ENCODE peak calls at places on chromosomes 11 and 22, in ten cellular contexts. H, N, U, X, L, I, M, E, F and S are unnamed samples.

GRCh38 chr11:78080818-78081495 is 1.3 kb upstream of the NDUFC2 start:
- DNase-seq in H (no peak), N (peak; percentile 19), U (no peak), X (peak; percentile 93), L (no peak), I (no peak), M (no peak), E (peak; percentile 73), F (no peak), S (no peak)

GRCh38 chr11:29458252-29458651 is 558.6 kb downstream of the KCNA4 start:
- DNase-seq in H (no peak), N (no peak), U (no peak), X (no peak), L (no peak), I (no peak), M (no peak), E (no peak), F (no peak), S (no peak)

GRCh38 chr11:6576471-6577373 is 26.7 kb downstream of the RRP8 start:
- DNase-seq in H (no peak), N (peak; percentile 84), U (no peak), X (peak; percentile 84), L (peak; percentile 55), I (no peak), M (no peak), E (peak; percentile 68), F (peak; percentile 48), S (peak; percentile 46)

GRCh38 chr11:34860518-34860917 is 55.7 kb downstream of the APIP start:
- DNase-seq in H (no peak), N (no peak), U (no peak), X (no peak), L (no peak), I (no peak), M (no peak), E (no peak), F (no peak), S (no peak)

GRCh38 chr11:44979536-44980399 is 29.1 kb upstream of the TP53I11 start:
- DNase-seq in H (no peak), N (peak; percentile 22), U (no peak), X (no peak), L (peak; percentile 46), I (no peak), M (peak; percentile 86), E (no peak), F (no peak), S (no peak)

GRCh38 chr22:47376901-47377520 is 614.6 kb downstream of the TBC1D22A start:
- DNase-seq in H (no peak), N (no peak), U (no peak), X (no peak), L (peak; percentile 31), I (peak; percentile 48), M (peak; percentile 27), E (no peak), F (no peak), S (no peak)

GRCh38 chr11:106231591-106231990 is 154.1 kb downstream of the AASDHPPT start:
- DNase-seq in H (no peak), N (no peak), U (no peak), X (peak; percentile 56), L (no peak), I (no peak), M (no peak), E (peak; percentile 13), F (no peak), S (no peak)

GRCh38 chr11:3990406-3990805 is 104.2 kb upstream of the RRM1 start:
- DNase-seq in H (no peak), N (no peak), U (no peak), X (no peak), L (no peak), I (no peak), M (no peak), E (no peak), F (no peak), S (no peak)

DNA sequence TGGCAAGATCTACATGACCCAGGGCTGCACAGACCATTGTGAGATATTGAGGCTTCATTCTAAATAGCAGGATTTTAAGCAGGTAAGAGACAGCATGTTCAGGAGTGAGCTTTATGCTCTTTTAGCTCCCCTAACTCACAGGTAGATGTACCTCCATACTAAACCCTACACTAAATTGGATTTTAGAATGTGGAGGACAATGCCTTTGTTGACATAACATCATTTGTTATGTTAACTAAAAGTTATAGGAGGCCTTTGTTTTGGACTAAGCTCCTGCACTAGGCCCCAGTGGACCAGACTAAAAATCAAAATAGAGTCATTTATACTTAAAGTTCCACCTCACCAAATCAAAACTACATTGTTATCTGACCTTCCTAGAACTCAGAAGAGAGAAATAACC is 6.8 kb downstream of the DDIAS start:
- DNase-seq in H (no peak), N (no peak), U (no peak), X (no peak), L (no peak), I (no peak), M (no peak), E (no peak), F (no peak), S (no peak)
- H3K4me1 ChIP-seq in H (no peaks in the 10 kb centered on the region), N (peaks cover 9% of the 10 kb centered on the region), U (no peaks in the 10 kb centered on the region), X (no peaks in the 10 kb centered on the region), L (no peaks in the 10 kb centered on the region), I (no peaks in the 10 kb centered on the region), M (peaks cover 4% of the 10 kb centered on the region), E (no peaks in the 10 kb centered on the region), F (no peaks in the 10 kb centered on the region), S (no peaks in the 10 kb centered on the region)

DNA sequence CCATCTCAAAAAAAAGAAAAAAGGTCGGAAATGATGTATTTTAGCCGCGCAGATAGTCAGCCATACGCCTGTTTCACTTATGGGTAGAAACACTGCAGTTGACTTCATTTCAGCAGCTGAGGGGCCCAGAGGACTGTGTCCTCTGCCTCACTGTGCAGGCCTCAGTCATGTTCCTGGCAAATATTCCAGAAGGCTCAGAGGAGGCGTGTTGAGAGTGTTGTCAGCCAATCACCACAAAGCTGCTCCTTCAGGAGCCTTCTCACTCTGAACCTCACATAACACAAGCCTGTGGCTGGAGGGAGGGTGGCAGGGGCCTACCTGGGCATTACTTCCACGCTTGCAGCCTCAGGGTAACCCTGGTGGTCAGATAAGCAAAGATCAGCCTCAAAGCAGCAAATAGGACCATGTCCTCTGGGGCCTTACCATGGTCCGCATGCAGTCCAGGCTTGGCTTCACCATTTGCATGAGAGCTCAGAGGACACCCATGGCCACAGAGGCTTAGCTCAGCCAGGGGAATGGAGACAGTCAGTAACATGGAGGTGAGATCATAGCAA is 17.3 kb upstream of the TREH start:
- DNase-seq in H (no peak), N (no peak), U (no peak), X (peak; percentile 30), L (peak; percentile 58), I (no peak), M (no peak), E (no peak), F (no peak), S (no peak)
- H3K4me1 ChIP-seq in H (peaks cover 37% of the 10 kb centered on the region), N (no peaks in the 10 kb centered on the region), U (no peaks in the 10 kb centered on the region), X (no peaks in the 10 kb centered on the region), L (no peaks in the 10 kb centered on the region), I (no peaks in the 10 kb centered on the region), M (peaks cover 11% of the 10 kb centered on the region), E (peaks cover 9% of the 10 kb centered on the region), F (no peaks in the 10 kb centered on the region), S (no peaks in the 10 kb centered on the region)

GRCh38 chr11:69666752-69667536 is 8.2 kb downstream of the LTO1 start:
- DNase-seq in H (no peak), N (no peak), U (no peak), X (no peak), L (peak; percentile 70), I (no peak), M (no peak), E (no peak), F (no peak), S (peak; percentile 12)

GRCh38 chr11:69670158-69670845 is 4.9 kb downstream of the LTO1 start:
- DNase-seq in H (peak; percentile 47), N (peak; percentile 83), U (no peak), X (peak; percentile 93), L (peak; percentile 96), I (peak; percentile 89), M (peak; percentile 85), E (peak; percentile 84), F (peak; percentile 85), S (peak; percentile 88)

GRCh38 chr11:69667619-69668604 is 7.2 kb downstream of the LTO1 start:
- DNase-seq in H (no peak), N (no peak), U (no peak), X (no peak), L (no peak), I (no peak), M (no peak), E (no peak), F (no peak), S (no peak)

GRCh38 chr11:69671734-69672465 is 3.3 kb downstream of the LTO1 start:
- DNase-seq in H (no peak), N (no peak), U (no peak), X (no peak), L (peak; percentile 54), I (no peak), M (no peak), E (no peak), F (no peak), S (no peak)

GRCh38 chr11:69669486-69669885 is 5.7 kb downstream of the LTO1 start:
- DNase-seq in H (no peak), N (no peak), U (no peak), X (no peak), L (peak; percentile 68), I (no peak), M (no peak), E (no peak), F (no peak), S (peak; percentile 11)
- H3K4me1 ChIP-seq in H (peaks cover 6% of the 10 kb centered on the region), N (peaks cover 7% of the 10 kb centered on the region), U (peaks cover 28% of the 10 kb centered on the region), X (peaks cover 4% of the 10 kb centered on the region), L (no peaks in the 10 kb centered on the region), I (peaks cover 15% of the 10 kb centered on the region), M (peaks cover 25% of the 10 kb centered on the region), E (peaks cover 7% of the 10 kb centered on the region), F (peaks cover 3% of the 10 kb centered on the region), S (no peaks in the 10 kb centered on the region)

GRCh38 chr11:10895285-10895684 is 37.4 kb upstream of the ZBED5 start:
- DNase-seq in H (no peak), N (no peak), U (no peak), X (no peak), L (no peak), I (no peak), M (no peak), E (no peak), F (no peak), S (no peak)

GRCh38 chr11:10896493-10896892 is 38.6 kb upstream of the ZBED5 start:
- DNase-seq in H (no peak), N (no peak), U (no peak), X (no peak), L (no peak), I (no peak), M (no peak), E (no peak), F (no peak), S (no peak)

GRCh38 chr11:10898763-10899541 is 41.1 kb upstream of the ZBED5 start:
- DNase-seq in H (no peak), N (no peak), U (no peak), X (peak; percentile 8), L (no peak), I (no peak), M (peak; percentile 62), E (no peak), F (no peak), S (no peak)

GRCh38 chr11:10898003-10898762 is 40.3 kb upstream of the ZBED5 start:
- DNase-seq in H (no peak), N (no peak), U (no peak), X (no peak), L (no peak), I (no peak), M (no peak), E (no peak), F (no peak), S (no peak)

DNA sequence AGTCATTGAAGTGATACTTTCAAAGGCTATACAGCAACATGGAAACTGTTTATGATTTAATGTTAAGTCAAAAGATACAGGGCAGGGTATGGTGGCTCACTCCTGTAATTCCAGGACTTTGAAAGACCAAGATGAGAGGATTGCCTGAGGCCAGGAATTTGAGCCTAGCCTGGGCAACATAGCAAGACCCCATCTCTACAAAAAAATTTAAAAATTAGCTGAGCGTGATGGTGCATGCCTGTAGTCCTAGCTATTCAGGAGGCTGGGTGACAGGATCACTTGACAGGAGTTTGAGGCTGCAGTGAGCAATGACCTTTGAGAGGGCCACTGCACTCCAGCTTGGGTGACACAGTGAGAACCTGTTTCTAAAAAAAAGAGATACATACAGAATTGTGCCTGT is 39.3 kb upstream of the ZBED5 start:
- DNase-seq in H (no peak), N (no peak), U (no peak), X (no peak), L (no peak), I (no peak), M (no peak), E (no peak), F (no peak), S (no peak)
- H3K4me1 ChIP-seq in H (no peaks in the 10 kb centered on the region), N (peaks cover 25% of the 10 kb centered on the region), U (peaks cover 54% of the 10 kb centered on the region), X (peaks cover 42% of the 10 kb centered on the region), L (peaks cover 2% of the 10 kb centered on the region), I (peaks cover 30% of the 10 kb centered on the region), M (peaks cover 33% of the 10 kb centered on the region), E (peaks cover 38% of the 10 kb centered on the region), F (peaks cover 26% of the 10 kb centered on the region), S (peaks cover 18% of the 10 kb centered on the region)